ENCODE peak calls at places on chromosomes 16 and 17, in eight cellular contexts. One of them, this sample, is unnamed.

GRCh38 chr17:20010886-20011402 is 1.8 kb downstream of the SPECC1 start:
- DNase-seq in psoas muscle: no peak
- DNase-seq in progenitor cell of endocrine pancreas: no peak
- DNase-seq in stomach: no peak
- DNase-seq in mammary epithelial cell: no peak
- DNase-seq in Caco-2: no peak
- DNase-seq in ascending aorta: no peak
- DNase-seq in AG04450: no peak
- DNase-seq in this sample: no peak

GRCh38 chr16:72099377-72099818 is 5.8 kb downstream of the DHX38 start:
- DNase-seq in psoas muscle: peak
- DNase-seq in progenitor cell of endocrine pancreas: peak
- DNase-seq in stomach: peak
- DNase-seq in mammary epithelial cell: peak
- DNase-seq in Caco-2: peak
- DNase-seq in ascending aorta: no peak
- DNase-seq in AG04450: no peak
- DNase-seq in this sample: peak

GRCh38 chr17:6505425-6506142 is 50.8 kb downstream of the PITPNM3 start:
- DNase-seq in psoas muscle: no peak
- DNase-seq in progenitor cell of endocrine pancreas: no peak
- DNase-seq in stomach: no peak
- DNase-seq in mammary epithelial cell: no peak
- DNase-seq in Caco-2: no peak
- DNase-seq in ascending aorta: no peak
- DNase-seq in AG04450: no peak
- DNase-seq in this sample: no peak

GRCh38 chr17:83145358-83145738 is 65.9 kb downstream of the METRNL start:
- DNase-seq in psoas muscle: no peak
- DNase-seq in progenitor cell of endocrine pancreas: no peak
- DNase-seq in stomach: no peak
- DNase-seq in mammary epithelial cell: no peak
- DNase-seq in Caco-2: no peak
- DNase-seq in ascending aorta: no peak
- DNase-seq in AG04450: no peak
- DNase-seq in this sample: no peak

GRCh38 chr17:45790296-45790922 is 6.3 kb downstream of the CRHR1 start:
- DNase-seq in psoas muscle: no peak
- DNase-seq in progenitor cell of endocrine pancreas: no peak
- DNase-seq in stomach: no peak
- DNase-seq in mammary epithelial cell: no peak
- DNase-seq in Caco-2: no peak
- DNase-seq in ascending aorta: no peak
- DNase-seq in AG04450: no peak
- DNase-seq in this sample: peak

GRCh38 chr16:70402916-70403659 is 35.8 kb downstream of the ST3GAL2 start:
- DNase-seq in psoas muscle: no peak
- DNase-seq in progenitor cell of endocrine pancreas: no peak
- DNase-seq in stomach: no peak
- DNase-seq in mammary epithelial cell: peak
- DNase-seq in Caco-2: no peak
- DNase-seq in ascending aorta: no peak
- DNase-seq in AG04450: no peak
- DNase-seq in this sample: no peak

GRCh38 chr17:57295526-57296023 is 39.3 kb downstream of the MSI2 start:
- DNase-seq in psoas muscle: no peak
- DNase-seq in progenitor cell of endocrine pancreas: no peak
- DNase-seq in stomach: no peak
- DNase-seq in mammary epithelial cell: no peak
- DNase-seq in Caco-2: no peak
- DNase-seq in ascending aorta: no peak
- DNase-seq in AG04450: peak
- DNase-seq in this sample: no peak

GRCh38 chr17:42055496-42055895 is 5.1 kb upstream of the C17orf113 start:
- DNase-seq in psoas muscle: no peak
- DNase-seq in progenitor cell of endocrine pancreas: no peak
- DNase-seq in stomach: no peak
- DNase-seq in mammary epithelial cell: no peak
- DNase-seq in Caco-2: no peak
- DNase-seq in ascending aorta: no peak
- DNase-seq in AG04450: no peak
- DNase-seq in this sample: no peak

GRCh38 chr17:68459030-68459376 is 1.7 kb upstream of the WIPI1 start:
- DNase-seq in psoas muscle: no peak
- DNase-seq in progenitor cell of endocrine pancreas: no peak
- DNase-seq in stomach: no peak
- DNase-seq in mammary epithelial cell: no peak
- DNase-seq in Caco-2: no peak
- DNase-seq in ascending aorta: no peak
- DNase-seq in AG04450: no peak
- DNase-seq in this sample: no peak

GRCh38 chr17:13031718-13032350 is 14.0 kb upstream of the ELAC2 start:
- DNase-seq in psoas muscle: peak
- DNase-seq in progenitor cell of endocrine pancreas: peak
- DNase-seq in stomach: peak
- DNase-seq in mammary epithelial cell: peak
- DNase-seq in Caco-2: no peak
- DNase-seq in ascending aorta: no peak
- DNase-seq in AG04450: peak
- DNase-seq in this sample: peak

GRCh38 chr16:54939537-54940278 is 9.0 kb downstream of the IRX5 start:
- DNase-seq in psoas muscle: no peak
- DNase-seq in progenitor cell of endocrine pancreas: no peak
- DNase-seq in stomach: no peak
- DNase-seq in mammary epithelial cell: no peak
- DNase-seq in Caco-2: no peak
- DNase-seq in ascending aorta: no peak
- DNase-seq in AG04450: no peak
- DNase-seq in this sample: no peak

GRCh38 chr17:66889480-66890230 is 54.7 kb downstream of the CACNG5 start:
- DNase-seq in psoas muscle: no peak
- DNase-seq in progenitor cell of endocrine pancreas: no peak
- DNase-seq in stomach: no peak
- DNase-seq in mammary epithelial cell: peak
- DNase-seq in Caco-2: no peak
- DNase-seq in ascending aorta: no peak
- DNase-seq in AG04450: no peak
- DNase-seq in this sample: no peak

DNA sequence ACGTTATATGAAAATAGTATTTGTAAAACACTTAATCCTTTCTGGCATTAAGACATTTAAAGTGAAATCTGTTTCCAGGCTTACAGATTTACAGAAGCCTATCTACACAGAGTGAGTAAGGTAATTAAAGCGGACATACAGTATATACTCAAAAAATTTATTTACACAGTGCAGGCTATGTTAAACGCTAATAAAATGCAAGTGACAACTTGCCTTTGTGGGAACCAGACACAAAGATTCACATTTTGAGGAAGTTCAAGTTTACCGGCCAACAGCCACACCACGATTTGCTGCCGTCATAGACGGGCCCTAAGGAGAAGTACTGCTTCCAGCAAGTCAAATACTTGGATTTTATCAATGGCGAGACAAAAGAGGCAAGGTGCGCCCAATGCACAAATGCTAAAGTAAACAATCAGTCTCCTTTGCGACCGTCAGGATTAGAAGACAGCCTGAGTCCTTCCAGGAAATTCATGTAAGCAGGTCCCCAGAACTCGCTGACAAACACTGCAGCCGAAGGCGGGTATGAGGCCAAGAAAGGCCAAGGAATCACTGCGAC is 799 bp downstream of the VPS35 start:
- DNase-seq in psoas muscle: peak
- DNase-seq in progenitor cell of endocrine pancreas: no peak
- DNase-seq in stomach: peak
- DNase-seq in mammary epithelial cell: peak
- DNase-seq in Caco-2: no peak
- DNase-seq in ascending aorta: peak
- DNase-seq in AG04450: no peak
- DNase-seq in this sample: no peak
- TF ChIP-seq CTCF in psoas muscle: no peak
- TF ChIP-seq CTCF in progenitor cell of endocrine pancreas: peak
- TF ChIP-seq CTCF in stomach: no peak
- TF ChIP-seq CTCF in mammary epithelial cell: no peak
- TF ChIP-seq CTCF in Caco-2: no peak
- TF ChIP-seq CTCF in ascending aorta: no peak
- TF ChIP-seq CTCF in AG04450: no peak
- TF ChIP-seq CTCF in this sample: no peak

GRCh38 chr16:85586360-85587145 is 26.6 kb upstream of the GSE1 start:
- DNase-seq in psoas muscle: peak
- DNase-seq in progenitor cell of endocrine pancreas: no peak
- DNase-seq in stomach: peak
- DNase-seq in mammary epithelial cell: no peak
- DNase-seq in Caco-2: no peak
- DNase-seq in ascending aorta: no peak
- DNase-seq in AG04450: no peak
- DNase-seq in this sample: no peak
- TF ChIP-seq CTCF in psoas muscle: no peak
- TF ChIP-seq CTCF in progenitor cell of endocrine pancreas: no peak
- TF ChIP-seq CTCF in stomach: no peak
- TF ChIP-seq CTCF in mammary epithelial cell: no peak
- TF ChIP-seq CTCF in Caco-2: no peak
- TF ChIP-seq CTCF in ascending aorta: no peak
- TF ChIP-seq CTCF in AG04450: no peak
- TF ChIP-seq CTCF in this sample: no peak

GRCh38 chr16:50670476-50670875 is 10.6 kb downstream of the SNX20 start:
- DNase-seq in psoas muscle: no peak
- DNase-seq in progenitor cell of endocrine pancreas: no peak
- DNase-seq in stomach: no peak
- DNase-seq in mammary epithelial cell: no peak
- DNase-seq in Caco-2: no peak
- DNase-seq in ascending aorta: no peak
- DNase-seq in AG04450: no peak
- DNase-seq in this sample: no peak

GRCh38 chr16:50669741-50670140 is 11.4 kb downstream of the SNX20 start:
- DNase-seq in psoas muscle: no peak
- DNase-seq in progenitor cell of endocrine pancreas: no peak
- DNase-seq in stomach: no peak
- DNase-seq in mammary epithelial cell: no peak
- DNase-seq in Caco-2: no peak
- DNase-seq in ascending aorta: no peak
- DNase-seq in AG04450: no peak
- DNase-seq in this sample: no peak

GRCh38 chr16:50673496-50674275 is 7.4 kb downstream of the SNX20 start:
- DNase-seq in psoas muscle: no peak
- DNase-seq in progenitor cell of endocrine pancreas: no peak
- DNase-seq in stomach: no peak
- DNase-seq in mammary epithelial cell: no peak
- DNase-seq in Caco-2: no peak
- DNase-seq in ascending aorta: no peak
- DNase-seq in AG04450: no peak
- DNase-seq in this sample: no peak

GRCh38 chr16:50674831-50675230 is 6.3 kb downstream of the SNX20 start:
- DNase-seq in psoas muscle: no peak
- DNase-seq in progenitor cell of endocrine pancreas: no peak
- DNase-seq in stomach: no peak
- DNase-seq in mammary epithelial cell: peak
- DNase-seq in Caco-2: no peak
- DNase-seq in ascending aorta: no peak
- DNase-seq in AG04450: no peak
- DNase-seq in this sample: no peak

GRCh38 chr16:50671644-50672260 is 9.4 kb downstream of the SNX20 start:
- DNase-seq in psoas muscle: no peak
- DNase-seq in progenitor cell of endocrine pancreas: no peak
- DNase-seq in stomach: no peak
- DNase-seq in mammary epithelial cell: peak
- DNase-seq in Caco-2: no peak
- DNase-seq in ascending aorta: no peak
- DNase-seq in AG04450: no peak
- DNase-seq in this sample: peak
- TF ChIP-seq CTCF in psoas muscle: peak
- TF ChIP-seq CTCF in progenitor cell of endocrine pancreas: peak
- TF ChIP-seq CTCF in stomach: peak
- TF ChIP-seq CTCF in mammary epithelial cell: peak
- TF ChIP-seq CTCF in Caco-2: peak
- TF ChIP-seq CTCF in ascending aorta: peak
- TF ChIP-seq CTCF in AG04450: peak
- TF ChIP-seq CTCF in this sample: peak

GRCh38 chr16:56948234-56948633 is 13.5 kb upstream of the CETP start:
- DNase-seq in psoas muscle: no peak
- DNase-seq in progenitor cell of endocrine pancreas: no peak
- DNase-seq in stomach: no peak
- DNase-seq in mammary epithelial cell: no peak
- DNase-seq in Caco-2: no peak
- DNase-seq in ascending aorta: no peak
- DNase-seq in AG04450: no peak
- DNase-seq in this sample: no peak

GRCh38 chr16:56950455-56950854 is 11.3 kb upstream of the CETP start:
- DNase-seq in psoas muscle: no peak
- DNase-seq in progenitor cell of endocrine pancreas: no peak
- DNase-seq in stomach: no peak
- DNase-seq in mammary epithelial cell: no peak
- DNase-seq in Caco-2: no peak
- DNase-seq in ascending aorta: no peak
- DNase-seq in AG04450: no peak
- DNase-seq in this sample: no peak

GRCh38 chr16:56950051-56950450 is 11.7 kb upstream of the CETP start:
- DNase-seq in psoas muscle: no peak
- DNase-seq in progenitor cell of endocrine pancreas: no peak
- DNase-seq in stomach: no peak
- DNase-seq in mammary epithelial cell: no peak
- DNase-seq in Caco-2: no peak
- DNase-seq in ascending aorta: no peak
- DNase-seq in AG04450: no peak
- DNase-seq in this sample: no peak

GRCh38 chr16:56953006-56953405 is 8.7 kb upstream of the CETP start:
- DNase-seq in psoas muscle: no peak
- DNase-seq in progenitor cell of endocrine pancreas: no peak
- DNase-seq in stomach: no peak
- DNase-seq in mammary epithelial cell: no peak
- DNase-seq in Caco-2: no peak
- DNase-seq in ascending aorta: no peak
- DNase-seq in AG04450: no peak
- DNase-seq in this sample: no peak

DNA sequence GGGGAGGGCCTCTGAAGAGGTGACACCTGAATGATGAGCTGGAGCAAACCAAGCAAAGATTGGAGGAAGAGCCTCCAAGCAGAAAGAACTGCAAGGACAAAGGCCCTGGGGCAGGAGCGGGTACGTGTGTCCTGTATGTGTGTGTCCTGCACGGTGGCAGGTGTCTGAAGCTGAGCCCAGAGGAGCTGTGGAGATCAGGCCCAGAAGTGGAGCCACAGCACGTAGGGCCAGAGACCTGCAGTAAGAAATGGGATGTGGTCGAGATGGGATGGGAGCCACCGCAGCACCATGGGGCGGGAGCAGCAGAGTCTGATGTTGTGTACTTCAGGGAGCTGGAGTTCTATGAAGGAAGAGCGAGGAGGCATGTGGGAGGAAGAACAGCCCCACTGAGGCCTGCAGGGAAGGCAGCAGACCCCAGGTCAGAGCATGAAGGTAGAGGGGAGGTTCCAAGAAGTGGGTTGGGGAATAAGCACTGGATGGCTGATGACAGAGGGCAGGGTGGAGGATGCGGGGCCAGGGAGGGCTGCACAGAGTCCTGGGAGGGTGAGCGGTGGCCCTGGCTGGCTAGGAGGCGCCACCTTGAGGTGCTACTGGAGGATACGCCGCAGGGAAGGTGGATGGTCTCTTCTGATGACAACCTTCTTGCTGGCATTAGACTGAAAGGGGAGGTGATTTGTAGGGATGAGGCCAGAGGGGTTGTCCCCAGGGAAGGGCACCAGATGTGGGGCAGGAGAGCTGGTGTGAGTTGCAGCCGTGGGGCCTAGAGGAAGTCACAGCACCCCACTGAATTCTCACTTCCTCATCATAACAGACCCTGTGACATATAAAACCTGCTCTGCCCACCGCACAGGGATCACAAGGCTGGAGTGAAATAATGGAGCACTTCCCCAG is 10.6 kb upstream of the CETP start:
- DNase-seq in psoas muscle: no peak
- DNase-seq in progenitor cell of endocrine pancreas: peak
- DNase-seq in stomach: peak
- DNase-seq in mammary epithelial cell: peak
- DNase-seq in Caco-2: peak
- DNase-seq in ascending aorta: no peak
- DNase-seq in AG04450: no peak
- DNase-seq in this sample: peak
- TF ChIP-seq CTCF in psoas muscle: peak
- TF ChIP-seq CTCF in progenitor cell of endocrine pancreas: peak
- TF ChIP-seq CTCF in stomach: peak
- TF ChIP-seq CTCF in mammary epithelial cell: peak
- TF ChIP-seq CTCF in Caco-2: peak
- TF ChIP-seq CTCF in ascending aorta: peak
- TF ChIP-seq CTCF in AG04450: peak
- TF ChIP-seq CTCF in this sample: peak

This sample was measured in Calu3.